ENCODE peak calls at places on chromosomes 5 and 9, in eight cellular contexts. X, C, S, P, D, N, B and R are unnamed samples.

GRCh38 chr9:98007251-98007928 is 24.2 kb downstream of the ANP32B start:
- DNase-seq in X (no peak), P (no peak), N (no peak), S (no peak), D (peak; percentile 36), B (no peak), C (peak; percentile 18), R (no peak)

GRCh38 chr5:142143878-142144277 is 35.3 kb downstream of the NDFIP1 start:
- DNase-seq in N (no peak), P (no peak), C (peak; percentile 52), B (no peak), S (peak; percentile 71), X (no peak), D (peak; percentile 50), R (peak; percentile 36)

GRCh38 chr5:143277536-143277935 is 126.0 kb downstream of the NR3C1 start:
- DNase-seq in D (no peak), P (no peak), C (no peak), B (no peak), X (no peak), N (no peak), S (no peak), R (no peak)

GRCh38 chr5:170219615-170220014 is 13.2 kb upstream of the C5orf58 start:
- DNase-seq in P (no peak), X (no peak), N (no peak), D (peak; percentile 90), C (peak; percentile 43), S (peak; percentile 11), B (no peak), R (no peak)

GRCh38 chr9:119153402-119153801 is 215.8 kb downstream of the BRINP1 start:
- DNase-seq in P (no peak), D (no peak), S (no peak), N (no peak), C (no peak), X (no peak), B (no peak), R (no peak)

GRCh38 chr9:110284211-110284849 is 28.0 kb upstream of the TXN start:
- DNase-seq in C (no peak), D (no peak), P (no peak), X (peak; percentile 37), S (no peak), N (no peak), B (no peak), R (no peak)

GRCh38 chr5:139915834-139916233 is 120.2 kb downstream of the PSD2 start:
- DNase-seq in P (no peak), B (no peak), X (no peak), D (no peak), C (no peak), N (no peak), S (no peak), R (no peak)

GRCh38 chr9:97851450-97851883 is 1.6 kb upstream of the FOXE1 start:
- DNase-seq in C (no peak), P (no peak), X (no peak), D (no peak), B (no peak), N (no peak), S (no peak), R (no peak)

GRCh38 chr5:79935992-79936643 is 54.9 kb downstream of the MTX3 start:
- DNase-seq in B (no peak), S (peak; percentile 74), P (peak; percentile 46), C (no peak), X (no peak), D (no peak), N (peak; percentile 42), R (no peak)

GRCh38 chr9:136972335-136972734 is 5.0 kb upstream of the PTGDS start:
- DNase-seq in B (no peak), C (no peak), D (no peak), X (no peak), S (no peak), P (no peak), N (no peak), R (no peak)

GRCh38 chr5:139682016-139682975 is 34.1 kb downstream of the CXXC5 start:
- DNase-seq in C (no peak), S (no peak), N (no peak), B (no peak), P (peak; percentile 24), D (no peak), X (no peak), R (no peak)

GRCh38 chr5:171387255-171387969 is at the start of gene NPM1:
- DNase-seq in P (peak; percentile 98), C (peak; percentile 99), D (peak; percentile 99), N (peak; percentile 98), X (peak; percentile 98), S (peak; percentile 99), B (peak; percentile 98), R (peak; percentile 96)

GRCh38 chr5:67090593-67090992 is 106.0 kb downstream of the CD180 start:
- DNase-seq in X (no peak), S (no peak), N (no peak), B (no peak), D (no peak), C (no peak), P (no peak), R (no peak)

GRCh38 chr5:67095346-67095871 is 101.2 kb downstream of the CD180 start:
- DNase-seq in C (peak; percentile 50), D (no peak), S (peak; percentile 87), P (peak; percentile 83), X (peak; percentile 72), B (no peak), N (peak; percentile 41), R (no peak)

GRCh38 chr5:67092447-67093023 is 104.1 kb downstream of the CD180 start:
- DNase-seq in N (no peak), D (peak; percentile 25), X (no peak), P (no peak), C (no peak), B (no peak), S (peak; percentile 65), R (peak; percentile 34)

GRCh38 chr5:67093259-67093658 is 103.3 kb downstream of the CD180 start:
- DNase-seq in S (no peak), N (no peak), C (no peak), P (no peak), D (no peak), B (no peak), X (no peak), R (no peak)

DNA sequence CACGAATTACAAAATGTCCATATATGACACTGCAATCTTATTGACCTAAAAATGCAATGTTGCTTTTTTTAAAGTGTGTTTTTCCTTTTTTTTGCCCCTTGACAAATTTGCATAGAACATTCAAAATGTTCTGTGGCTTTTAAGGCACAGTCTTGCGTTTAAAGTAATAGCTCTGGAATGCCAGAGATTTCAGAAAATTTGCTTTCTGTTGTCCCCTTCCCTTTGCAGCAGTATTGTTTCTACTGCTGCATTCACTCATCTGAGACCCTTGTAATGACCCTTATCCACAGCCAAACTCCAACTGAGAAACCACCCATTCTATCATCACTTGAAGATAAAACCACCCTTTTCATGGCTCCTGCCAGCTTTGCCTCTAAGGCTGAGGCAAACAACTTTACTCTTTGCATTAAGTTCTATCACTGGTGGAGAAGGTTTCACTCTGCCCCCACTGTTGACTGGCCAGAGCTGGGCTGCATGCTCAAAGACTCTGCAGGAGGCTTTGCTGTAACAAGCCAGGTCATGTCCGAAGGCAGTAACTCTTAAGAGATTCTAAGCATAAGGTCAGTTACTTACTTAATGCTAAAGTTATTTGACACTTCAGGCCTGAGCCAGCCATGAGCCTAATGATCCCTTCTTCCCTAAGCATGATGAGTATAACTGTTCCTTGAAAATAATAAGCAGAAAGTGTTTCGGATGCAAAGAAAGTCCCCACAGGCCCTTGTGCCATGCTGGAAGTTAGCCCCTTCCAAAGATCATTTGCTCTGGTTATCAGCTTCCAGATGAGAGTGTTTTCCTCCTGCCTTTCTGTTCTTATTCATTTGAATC is 101.9 kb downstream of the CD180 start:
- DNase-seq in X (no peak), P (peak; percentile 26), N (peak; percentile 18), C (no peak), D (no peak), S (peak; percentile 86), B (no peak), R (peak; percentile 90)
- H3K4me3 ChIP-seq in X (no peak overlapping the region), P (no peak overlapping the region), N (no peak overlapping the region), C (no peak overlapping the region), D (no peak overlapping the region), S (peak overlapping the region; percentile 9), B (no peak overlapping the region), R (no peak overlapping the region)

DNA sequence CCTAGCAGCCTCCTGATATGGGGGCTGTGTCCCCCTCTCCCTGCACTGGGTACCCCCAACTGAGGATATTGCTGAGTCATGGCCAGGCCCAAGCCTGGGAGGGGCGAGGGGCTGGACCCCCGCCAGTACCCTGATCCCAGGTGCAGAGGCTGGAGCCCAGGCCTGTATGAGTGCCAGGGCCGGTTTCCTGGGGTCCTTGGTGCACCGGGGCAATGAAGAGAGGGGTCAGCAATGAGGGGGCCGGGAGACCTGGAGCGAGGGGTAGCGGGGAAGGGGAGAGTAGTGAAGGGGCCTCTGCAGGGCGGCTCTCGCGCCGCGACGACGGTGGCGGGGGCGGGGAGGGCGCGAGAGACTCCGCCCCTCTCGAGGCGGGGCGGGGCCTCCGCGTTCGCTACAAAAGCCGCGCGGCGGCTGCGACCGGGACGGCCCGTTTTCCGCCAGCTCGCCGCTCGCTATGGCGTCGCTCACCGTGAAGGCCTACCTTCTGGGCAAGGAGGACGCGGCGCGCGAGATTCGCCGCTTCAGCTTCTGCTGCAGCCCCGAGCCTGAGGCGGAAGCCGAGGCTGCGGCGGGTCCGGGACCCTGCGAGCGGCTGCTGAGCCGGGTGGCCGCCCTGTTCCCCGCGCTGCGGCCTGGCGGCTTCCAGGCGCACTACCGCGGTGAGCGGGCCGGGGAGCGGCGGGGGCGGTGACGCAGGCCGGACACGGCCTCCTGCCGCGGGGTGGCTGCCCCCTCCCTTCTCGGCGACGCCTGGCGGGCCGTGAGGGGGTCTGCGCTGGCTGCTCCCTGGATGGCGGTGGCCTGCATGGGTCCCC is at the start of gene SQSTM1:
- DNase-seq in S (peak; percentile 83), B (peak; percentile 90), X (peak; percentile 88), C (peak; percentile 87), P (peak; percentile 88), D (peak; percentile 75), N (peak; percentile 85), R (peak; percentile 28)
- TF ChIP-seq CTCF in S (no peak), B (no peak), X (peak; percentile 9), C (no peak), P (no peak), D (no peak), N (no peak), R (no peak)

GRCh38 chr9:34810187-34810524 is 100.2 kb upstream of the CCL21 start:
- DNase-seq in S (no peak), X (no peak), C (no peak), P (no peak), N (no peak), D (no peak), B (no peak), R (no peak)
- H3K4me3 ChIP-seq in S (no peak overlapping the region), X (no peak overlapping the region), C (no peak overlapping the region), P (no peak overlapping the region), N (no peak overlapping the region), D (no peak overlapping the region), B (no peak overlapping the region), R (no peak overlapping the region)

DNA sequence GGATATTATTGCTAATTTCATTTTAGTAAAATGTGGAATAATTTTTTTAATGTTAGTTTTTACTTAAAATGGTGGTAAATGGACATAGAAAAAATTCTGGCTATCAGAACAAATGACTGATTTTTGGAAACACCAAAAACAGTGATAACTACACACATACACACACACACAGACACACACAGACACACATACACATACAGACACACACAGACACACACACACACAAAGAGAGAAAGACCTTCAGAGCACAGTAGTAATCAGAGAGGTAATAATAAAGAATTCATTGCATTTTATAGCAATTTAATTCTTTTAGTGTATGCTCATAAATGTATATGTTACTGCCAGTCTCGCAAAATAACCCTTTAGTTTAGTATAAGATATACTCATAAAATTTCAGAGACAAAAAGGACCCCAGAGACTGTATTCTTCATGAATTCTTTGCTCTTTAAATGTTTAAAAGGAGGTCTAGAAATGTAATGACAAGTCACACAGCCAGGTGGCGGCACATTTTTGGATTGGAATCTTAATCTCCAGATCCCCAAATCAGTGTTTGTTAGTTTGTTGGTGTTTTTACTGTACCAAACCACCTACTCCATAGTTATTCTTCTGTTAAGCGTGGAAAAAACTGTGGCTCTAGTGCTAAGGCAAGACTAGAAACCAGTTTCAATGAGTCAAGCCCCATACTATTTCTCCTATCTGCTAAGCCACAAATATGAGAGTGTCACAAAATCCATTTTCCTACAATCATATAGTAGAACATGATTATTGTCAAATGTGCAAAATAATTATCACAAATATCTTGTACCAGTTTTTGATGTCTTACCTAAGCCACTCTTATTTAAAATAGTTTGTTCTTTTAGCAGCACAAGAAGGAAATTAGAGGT is 109.9 kb downstream of the EDIL3 start:
- DNase-seq in N (no peak), P (no peak), D (peak; percentile 60), S (peak; percentile 60), X (peak; percentile 35), B (no peak), C (peak; percentile 38), R (no peak)
- TF ChIP-seq CTCF in N (no peak), P (peak; percentile 38), D (peak; percentile 72), S (peak; percentile 59), X (peak; percentile 51), B (peak; percentile 20), C (peak; percentile 52), R (peak; percentile 48)